ENCODE peak calls at places on chromosomes 6 and 20, in seven cellular contexts. R is activated CD8-positive, alpha-beta memory T cell treated with anti-CD3 and anti-CD28 coated beads, Interleukin-2, amount 50 U/mL, for 4 hours; W is GM10248; F is brain microvascular endothelial cell; S is fibroblast of the aortic adventitia; T is GM20000; H is GM04503. M is an unnamed sample.

GRCh38 chr6:13474360-13474759 is 13.0 kb downstream of the GFOD1 start:
- DNase-seq in R (no peak), W (no peak), F (no peak), S (no peak), T (no peak), H (no peak), M (no peak)

GRCh38 chr6:15780437-15780836 is 117.6 kb upstream of the DTNBP1 start:
- DNase-seq in R (no peak), W (no peak), F (no peak), S (no peak), T (no peak), H (no peak), M (no peak)

GRCh38 chr20:34983089-34983820 is 27.6 kb downstream of the MYH7B start:
- DNase-seq in R (no peak), W (no peak), F (no peak), S (no peak), T (no peak), H (no peak), M (no peak)

GRCh38 chr6:134830945-134831344 is 119.0 kb downstream of the ALDH8A1 start:
- DNase-seq in R (no peak), W (no peak), F (no peak), S (no peak), T (no peak), H (no peak), M (no peak)

GRCh38 chr6:11595903-11596302 is 58.4 kb downstream of the TMEM170B start:
- DNase-seq in R (no peak), W (no peak), F (peak; percentile 26), S (no peak), T (no peak), H (no peak), M (no peak)

GRCh38 chr20:49386848-49387605 is 95.4 kb downstream of the KCNB1 start:
- DNase-seq in R (no peak), W (no peak), F (no peak), S (no peak), T (no peak), H (no peak), M (no peak)

GRCh38 chr6:53172468-53172803 is 23.8 kb upstream of the GCM1 start:
- DNase-seq in R (no peak), W (no peak), F (no peak), S (no peak), T (no peak), H (no peak), M (no peak)

GRCh38 chr20:45782890-45783289 is 8.8 kb downstream of the WFDC3 start:
- DNase-seq in R (peak; percentile 21), W (no peak), F (no peak), S (no peak), T (no peak), H (no peak), M (no peak)

GRCh38 chr6:167766986-167767714 is 59.6 kb upstream of the AFDN start:
- DNase-seq in R (no peak), W (no peak), F (no peak), S (no peak), T (no peak), H (no peak), M (no peak)

GRCh38 chr6:13923527-13924145 is 1.1 kb upstream of the RNF182 start:
- DNase-seq in R (no peak), W (no peak), F (peak; percentile 74), S (peak; percentile 25), T (peak; percentile 16), H (peak; percentile 61), M (no peak)

M was measured in CD14-positive monocyte.